ENCODE peak calls at places on chromosome X, in four cellular contexts. X is tibial nerve, U is endothelial cell of umbilical vein, C is HCT116. A is an unnamed sample.
A peak's percentile ranks its signal among the peaks of the same experiment; 100 is the strongest.

GRCh38 chrX:49191033-49191871 is 5.1 kb upstream of the PRICKLE3 start:
- DNase-seq in C (peak; percentile 99), X (peak; percentile 89), U (peak; percentile 99), A (peak; percentile 99)

GRCh38 chrX:115898382-115899001 is 272.1 kb upstream of the AGTR2 start:
- DNase-seq in C (peak; percentile 6), X (no peak), U (no peak), A (no peak)

GRCh38 chrX:15619053-15619772 is 18.5 kb upstream of the ACE2 start:
- DNase-seq in X (no peak), U (no peak), C (peak; percentile 76), A (no peak)

GRCh38 chrX:84170931-84171330 is 17.1 kb downstream of the RPS6KA6 start:
- DNase-seq in C (no peak), U (no peak), X (no peak), A (no peak)

GRCh38 chrX:10233173-10233572 is 76.4 kb downstream of the CLCN4 start:
- DNase-seq in X (no peak), C (no peak), U (no peak), A (no peak)

GRCh38 chrX:39848900-39849299 is 248.9 kb downstream of the BCOR start:
- DNase-seq in U (no peak), X (peak; percentile 5), C (no peak), A (no peak)

GRCh38 chrX:131729295-131729694 is 185.4 kb downstream of the OR13H1 start:
- DNase-seq in U (no peak), C (no peak), X (no peak), A (no peak)

GRCh38 chrX:100895365-100896075 is 21.4 kb upstream of the NOX1 start:
- DNase-seq in X (peak; percentile 4), U (peak; percentile 26), C (peak; percentile 26), A (peak; percentile 27)

GRCh38 chrX:104659037-104659744 is 93.2 kb downstream of the IL1RAPL2 start:
- DNase-seq in C (no peak), U (no peak), X (no peak), A (no peak)

GRCh38 chrX:14864626-14865025 is 8.2 kb downstream of the FANCB start:
- DNase-seq in X (no peak), C (no peak), U (no peak), A (no peak)

GRCh38 chrX:2629316-2630168 is 61.6 kb upstream of the CD99 start:
- DNase-seq in C (no peak), X (no peak), U (no peak), A (no peak)

GRCh38 chrX:150664290-150664689 is 28.9 kb upstream of the MTMR1 start:
- DNase-seq in C (no peak), U (no peak), X (no peak), A (no peak)

GRCh38 chrX:115339441-115340025 is 50.0 kb downstream of the LUZP4 start:
- DNase-seq in U (no peak), C (no peak), X (peak; percentile 37), A (no peak)

GRCh38 chrX:40097492-40098263 is at the start of gene BCOR:
- DNase-seq in X (peak; percentile 46), C (no peak), U (peak; percentile 51), A (peak; percentile 86)

GRCh38 chrX:110509778-110510510 is 151.3 kb downstream of the RTL9 start:
- DNase-seq in U (no peak), X (no peak), C (no peak), A (no peak)

GRCh38 chrX:276588-277171 is 4.5 kb upstream of the PLCXD1 start:
- DNase-seq in C (no peak), X (no peak), U (no peak), A (no peak)

GRCh38 chrX:39907964-39908616 is 189.7 kb downstream of the BCOR start:
- DNase-seq in U (peak; percentile 45), X (peak; percentile 18), C (peak; percentile 53), A (no peak)

GRCh38 chrX:115372026-115372610 is 82.6 kb downstream of the LUZP4 start:
- DNase-seq in U (peak; percentile 68), X (no peak), C (peak; percentile 12), A (no peak)

GRCh38 chrX:118717703-118718391 is 9.6 kb upstream of the IL13RA1 start:
- DNase-seq in X (no peak), U (no peak), C (no peak), A (no peak)

GRCh38 chrX:54921427-54922021 is 900 bp downstream of the TRO start:
- DNase-seq in U (peak; percentile 59), X (peak; percentile 29), C (no peak), A (peak; percentile 55)

GRCh38 chrX:135543924-135544323 is 23.5 kb downstream of the INTS6L start:
- DNase-seq in X (no peak), U (no peak), C (no peak), A (peak; percentile 46)

GRCh38 chrX:21319323-21319722 is 54.9 kb upstream of the CNKSR2 start:
- DNase-seq in U (no peak), X (no peak), C (no peak), A (no peak)

GRCh38 chrX:63680423-63680822 is 104.6 kb downstream of the ARHGEF9 start:
- DNase-seq in C (no peak), X (no peak), U (no peak), A (no peak)

GRCh38 chrX:12447448-12448154 is 309.3 kb downstream of the FRMPD4 start:
- DNase-seq in C (no peak), U (peak; percentile 16), X (peak; percentile 10), A (no peak)

GRCh38 chrX:97909245-97909644 is 1025.5 kb downstream of the RPA4 start:
- DNase-seq in C (no peak), X (no peak), U (no peak), A (no peak)

GRCh38 chrX:132786217-132786616 is 172.2 kb downstream of the HS6ST2 start:
- DNase-seq in C (no peak), U (no peak), X (no peak), A (no peak)

GRCh38 chrX:153600032-153600373 is 1.1 kb upstream of the CCNQ start:
- DNase-seq in X (no peak), U (no peak), C (no peak), A (peak; percentile 8)

GRCh38 chrX:12974217-12974796 is 603 bp upstream of the TMSB4X start:
- DNase-seq in X (peak; percentile 40), C (no peak), U (peak; percentile 58), A (peak; percentile 79)

GRCh38 chrX:8364369-8365141 is 100.1 kb upstream of the VCX3B start:
- DNase-seq in X (no peak), U (no peak), C (no peak), A (no peak)

GRCh38 chrX:129842510-129843208 is 1.0 kb downstream of the ZDHHC9 start:
- DNase-seq in U (peak; percentile 35), C (no peak), X (peak; percentile 14), A (peak; percentile 21)

DNA sequence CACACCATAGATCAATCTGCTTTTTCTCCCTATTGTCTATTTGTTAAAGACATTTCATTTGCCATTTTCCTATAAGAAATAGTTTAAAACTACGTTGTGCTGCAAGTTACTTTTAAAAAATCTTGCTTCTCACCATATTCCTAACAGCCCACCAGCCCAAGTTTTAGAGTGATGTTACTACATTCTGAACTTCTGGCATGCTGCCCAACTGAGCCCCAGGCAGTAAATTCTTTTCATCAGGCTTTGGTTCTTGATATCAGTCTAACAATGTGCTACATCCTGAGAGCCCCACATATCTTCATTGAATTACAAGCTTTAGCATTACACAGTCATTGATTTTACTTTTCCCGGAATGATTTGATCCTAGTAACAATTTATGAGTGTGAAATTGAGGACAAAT is 283.8 kb upstream of the IL1RAPL1 start:
- DNase-seq in C (no peak), X (no peak), U (peak; percentile 1), A (no peak)
- TF ChIP-seq POLR2A in C (no peak), X (no peak), U (no peak), A (no peak)

DNA sequence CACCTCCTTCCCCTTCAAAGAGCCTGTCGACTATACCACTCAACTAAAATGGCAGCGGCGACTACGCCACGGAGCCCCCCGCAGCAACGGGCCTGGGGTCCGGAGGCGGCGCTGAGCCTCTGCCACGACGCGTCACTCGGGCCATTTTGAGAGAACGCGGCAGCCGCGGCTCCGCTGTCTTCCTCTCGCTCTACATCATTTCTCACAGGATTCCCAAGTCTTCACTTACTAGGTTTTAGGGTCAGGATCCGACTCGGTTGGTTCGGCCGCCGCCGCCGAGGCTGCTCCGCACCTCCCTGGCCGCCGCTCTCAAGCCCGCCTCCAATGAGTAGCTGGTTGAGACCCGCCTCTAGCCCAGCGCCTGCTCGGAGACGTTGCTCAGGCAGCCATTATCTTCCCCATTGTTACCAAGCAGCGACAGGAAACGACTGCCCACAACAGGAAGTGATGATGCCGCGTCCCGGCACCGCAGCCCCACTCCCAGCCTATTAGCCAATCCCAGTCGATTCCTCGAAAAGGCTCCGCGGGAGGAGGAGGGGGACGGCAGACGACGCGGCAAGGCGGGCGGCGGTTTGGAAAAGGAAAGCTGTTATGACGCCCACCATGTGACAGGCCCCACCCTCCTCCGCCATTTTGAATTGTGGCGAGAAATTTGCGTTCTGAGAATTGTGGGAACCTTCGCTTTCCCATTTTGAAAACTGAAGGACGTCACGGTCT is at the start of gene RLIM:
- DNase-seq in X (peak; percentile 85), C (peak; percentile 83), U (peak; percentile 96), A (peak; percentile 94)
- TF ChIP-seq POLR2A in X (peak; percentile 66), C (peak; percentile 48), U (peak; percentile 54), A (peak; percentile 90)

GRCh38 chrX:3711331-3711917 is 2.0 kb downstream of the PRKX start:
- DNase-seq in C (no peak), U (no peak), X (no peak), A (no peak)
- TF ChIP-seq POLR2A in C (no peak), U (no peak), X (no peak), A (no peak)

GRCh38 chrX:16870861-16871584 is 861 bp upstream of the RBBP7 start:
- DNase-seq in X (peak; percentile 5), C (no peak), U (peak; percentile 13), A (peak; percentile 27)

GRCh38 chrX:16868920-16869319 is 1.2 kb downstream of the RBBP7 start:
- DNase-seq in X (no peak), C (no peak), U (peak; percentile 1), A (no peak)

GRCh38 chrX:16869393-16870094 is 618 bp downstream of the RBBP7 start:
- DNase-seq in X (no peak), C (no peak), U (peak; percentile 13), A (peak; percentile 71)

GRCh38 chrX:16867947-16868346 is 2.2 kb downstream of the RBBP7 start:
- DNase-seq in C (no peak), U (no peak), X (no peak), A (peak; percentile 6)

GRCh38 chrX:16870095-16870860 is at the start of gene RBBP7:
- DNase-seq in X (peak; percentile 74), U (peak; percentile 89), C (peak; percentile 67), A (peak; percentile 93)
- TF ChIP-seq POLR2A in X (peak; percentile 71), U (no peak), C (peak; percentile 33), A (peak; percentile 78)

GRCh38 chrX:53421772-53422090 is 723 bp downstream of the SMC1A start:
- DNase-seq in C (no peak), U (no peak), X (no peak), A (no peak)

GRCh38 chrX:53422915-53423268 is 219 bp downstream of the RIBC1 start:
- DNase-seq in X (no peak), C (no peak), U (no peak), A (no peak)

GRCh38 chrX:53421125-53421524 is 1.3 kb downstream of the SMC1A start:
- DNase-seq in X (no peak), U (no peak), C (no peak), A (peak; percentile 17)

GRCh38 chrX:53422091-53422914 is at the start of the genes RIBC1 and SMC1A:
- DNase-seq in X (peak; percentile 87), U (peak; percentile 96), C (peak; percentile 90), A (peak; percentile 98)
- TF ChIP-seq POLR2A in X (no peak), U (peak; percentile 83), C (no peak), A (peak; percentile 90)

A was measured in erythroblast.